ENCODE peak calls at places on chromosomes 5 and 9, in seven cellular contexts. One of them, this sample, is unnamed.

GRCh38 chr9:93143830-93144530 is 9.9 kb upstream of the NINJ1 start:
- DNase-seq in HepG2: no peak
- DNase-seq in GM12892: no peak
- DNase-seq in H1: no peak
- DNase-seq in SK-N-SH: peak; percentile 66
- DNase-seq in GM12878: no peak
- DNase-seq in K562: no peak
- DNase-seq in this sample: no peak

GRCh38 chr5:61790678-61791077 is 458.6 kb downstream of the ZSWIM6 start:
- DNase-seq in SK-N-SH: no peak
- DNase-seq in GM12892: peak; percentile 2
- DNase-seq in HepG2: peak; percentile 61
- DNase-seq in K562: no peak
- DNase-seq in H1: no peak
- DNase-seq in GM12878: no peak
- DNase-seq in this sample: no peak

GRCh38 chr5:78519198-78519941 is 129.2 kb downstream of the LHFPL2 start:
- DNase-seq in GM12878: no peak
- DNase-seq in SK-N-SH: no peak
- DNase-seq in K562: no peak
- DNase-seq in GM12892: no peak
- DNase-seq in H1: no peak
- DNase-seq in HepG2: no peak
- DNase-seq in this sample: no peak

GRCh38 chr5:61881821-61882220 is 424.2 kb upstream of the KIF2A start:
- DNase-seq in H1: no peak
- DNase-seq in SK-N-SH: no peak
- DNase-seq in HepG2: no peak
- DNase-seq in GM12878: no peak
- DNase-seq in GM12892: no peak
- DNase-seq in K562: no peak
- DNase-seq in this sample: no peak

GRCh38 chr5:179143446-179143845 is 83.3 kb downstream of the ZNF354C start:
- DNase-seq in GM12878: no peak
- DNase-seq in GM12892: no peak
- DNase-seq in H1: peak; percentile 67
- DNase-seq in SK-N-SH: no peak
- DNase-seq in K562: peak; percentile 20
- DNase-seq in HepG2: peak; percentile 32
- DNase-seq in this sample: no peak

GRCh38 chr9:114167591-114168091 is 12.3 kb downstream of the COL27A1 start:
- DNase-seq in H1: no peak
- DNase-seq in SK-N-SH: no peak
- DNase-seq in GM12878: no peak
- DNase-seq in GM12892: no peak
- DNase-seq in HepG2: no peak
- DNase-seq in K562: no peak
- DNase-seq in this sample: no peak

GRCh38 chr9:37641331-37641730 is 9.4 kb upstream of the FRMPD1 start:
- DNase-seq in HepG2: no peak
- DNase-seq in GM12878: no peak
- DNase-seq in GM12892: no peak
- DNase-seq in SK-N-SH: no peak
- DNase-seq in K562: no peak
- DNase-seq in H1: no peak
- DNase-seq in this sample: no peak

GRCh38 chr5:44747396-44747795 is 61.4 kb upstream of the MRPS30 start:
- DNase-seq in H1: no peak
- DNase-seq in K562: no peak
- DNase-seq in HepG2: no peak
- DNase-seq in GM12878: no peak
- DNase-seq in SK-N-SH: no peak
- DNase-seq in GM12892: no peak
- DNase-seq in this sample: no peak

GRCh38 chr5:163261647-163262269 is 175.6 kb upstream of the CCNG1 start:
- DNase-seq in GM12878: no peak
- DNase-seq in SK-N-SH: no peak
- DNase-seq in H1: no peak
- DNase-seq in HepG2: no peak
- DNase-seq in K562: no peak
- DNase-seq in GM12892: no peak
- DNase-seq in this sample: no peak

GRCh38 chr5:14190194-14191164 is 47.3 kb downstream of the TRIO start:
- DNase-seq in HepG2: no peak
- DNase-seq in SK-N-SH: no peak
- DNase-seq in GM12878: no peak
- DNase-seq in GM12892: no peak
- DNase-seq in H1: no peak
- DNase-seq in K562: no peak
- DNase-seq in this sample: no peak

GRCh38 chr5:157708866-157709265 is 22.4 kb upstream of the THG1L start:
- DNase-seq in GM12892: no peak
- DNase-seq in SK-N-SH: no peak
- DNase-seq in GM12878: no peak
- DNase-seq in H1: no peak
- DNase-seq in K562: no peak
- DNase-seq in HepG2: no peak
- DNase-seq in this sample: no peak

GRCh38 chr9:110638381-110638954 is 30.1 kb upstream of the MUSK start:
- DNase-seq in GM12878: no peak
- DNase-seq in K562: no peak
- DNase-seq in H1: no peak
- DNase-seq in GM12892: no peak
- DNase-seq in HepG2: no peak
- DNase-seq in SK-N-SH: no peak
- DNase-seq in this sample: no peak

GRCh38 chr9:123111427-123111826 is 78.0 kb downstream of the GPR21 start:
- DNase-seq in GM12878: no peak
- DNase-seq in K562: no peak
- DNase-seq in SK-N-SH: no peak
- DNase-seq in H1: no peak
- DNase-seq in GM12892: no peak
- DNase-seq in HepG2: no peak
- DNase-seq in this sample: no peak

GRCh38 chr5:142984525-142984924 is 214.3 kb downstream of the ARHGAP26 start:
- DNase-seq in GM12892: no peak
- DNase-seq in H1: no peak
- DNase-seq in K562: no peak
- DNase-seq in HepG2: no peak
- DNase-seq in GM12878: no peak
- DNase-seq in SK-N-SH: no peak
- DNase-seq in this sample: no peak

GRCh38 chr5:139141841-139142240 is 56.3 kb downstream of the SIL1 start:
- DNase-seq in K562: no peak
- DNase-seq in HepG2: peak; percentile 62
- DNase-seq in SK-N-SH: no peak
- DNase-seq in GM12878: no peak
- DNase-seq in H1: no peak
- DNase-seq in GM12892: no peak
- DNase-seq in this sample: no peak

GRCh38 chr5:1018596-1018995 is 10.0 kb downstream of the NKD2 start:
- DNase-seq in GM12892: no peak
- DNase-seq in K562: no peak
- DNase-seq in SK-N-SH: no peak
- DNase-seq in GM12878: no peak
- DNase-seq in H1: no peak
- DNase-seq in HepG2: no peak
- DNase-seq in this sample: no peak

GRCh38 chr5:90144625-90145327 is 264.8 kb downstream of the CETN3 start:
- DNase-seq in SK-N-SH: no peak
- DNase-seq in GM12878: no peak
- DNase-seq in K562: no peak
- DNase-seq in H1: no peak
- DNase-seq in GM12892: no peak
- DNase-seq in HepG2: no peak
- DNase-seq in this sample: no peak

GRCh38 chr5:54624671-54625583 is 107.4 kb downstream of the SNX18 start:
- DNase-seq in SK-N-SH: no peak
- DNase-seq in GM12878: no peak
- DNase-seq in HepG2: no peak
- DNase-seq in H1: no peak
- DNase-seq in K562: no peak
- DNase-seq in GM12892: no peak
- DNase-seq in this sample: no peak

GRCh38 chr5:40442346-40442745 is 237.4 kb upstream of the PTGER4 start:
- DNase-seq in H1: no peak
- DNase-seq in GM12878: no peak
- DNase-seq in K562: no peak
- DNase-seq in GM12892: no peak
- DNase-seq in HepG2: peak; percentile 88
- DNase-seq in SK-N-SH: no peak
- DNase-seq in this sample: no peak

GRCh38 chr5:135089912-135090311 is 55.9 kb upstream of the PITX1 start:
- DNase-seq in SK-N-SH: no peak
- DNase-seq in GM12878: no peak
- DNase-seq in K562: no peak
- DNase-seq in HepG2: no peak
- DNase-seq in H1: no peak
- DNase-seq in GM12892: no peak
- DNase-seq in this sample: no peak

GRCh38 chr5:44935262-44935661 is 126.5 kb downstream of the MRPS30 start:
- DNase-seq in SK-N-SH: no peak
- DNase-seq in GM12892: no peak
- DNase-seq in H1: no peak
- DNase-seq in K562: no peak
- DNase-seq in HepG2: no peak
- DNase-seq in GM12878: no peak
- DNase-seq in this sample: no peak

GRCh38 chr5:113266913-113267227 is 167.9 kb downstream of the TSSK1B start:
- DNase-seq in GM12892: no peak
- DNase-seq in GM12878: no peak
- DNase-seq in SK-N-SH: no peak
- DNase-seq in HepG2: no peak
- DNase-seq in K562: no peak
- DNase-seq in H1: no peak
- DNase-seq in this sample: no peak

GRCh38 chr9:69122391-69123141 is 51.5 kb upstream of the TJP2 start:
- DNase-seq in K562: no peak
- DNase-seq in SK-N-SH: no peak
- DNase-seq in H1: no peak
- DNase-seq in HepG2: peak; percentile 52
- DNase-seq in GM12878: no peak
- DNase-seq in GM12892: no peak
- DNase-seq in this sample: peak; percentile 25

GRCh38 chr9:28264368-28264767 is 691.1 kb upstream of the C9orf72 start:
- DNase-seq in H1: no peak
- DNase-seq in K562: no peak
- DNase-seq in HepG2: no peak
- DNase-seq in GM12892: no peak
- DNase-seq in SK-N-SH: no peak
- DNase-seq in GM12878: no peak
- DNase-seq in this sample: no peak

GRCh38 chr9:113056191-113057106 is at the start of gene ZFP37:
- DNase-seq in SK-N-SH: peak; percentile 93
- DNase-seq in K562: peak; percentile 78
- DNase-seq in HepG2: peak; percentile 89
- DNase-seq in GM12892: peak; percentile 57
- DNase-seq in H1: peak; percentile 76
- DNase-seq in GM12878: peak; percentile 1
- DNase-seq in this sample: peak; percentile 64

GRCh38 chr9:121628401-121628800 is 23.0 kb upstream of the DAB2IP start:
- DNase-seq in K562: no peak
- DNase-seq in HepG2: no peak
- DNase-seq in GM12878: no peak
- DNase-seq in SK-N-SH: no peak
- DNase-seq in GM12892: no peak
- DNase-seq in H1: no peak
- DNase-seq in this sample: no peak

DNA sequence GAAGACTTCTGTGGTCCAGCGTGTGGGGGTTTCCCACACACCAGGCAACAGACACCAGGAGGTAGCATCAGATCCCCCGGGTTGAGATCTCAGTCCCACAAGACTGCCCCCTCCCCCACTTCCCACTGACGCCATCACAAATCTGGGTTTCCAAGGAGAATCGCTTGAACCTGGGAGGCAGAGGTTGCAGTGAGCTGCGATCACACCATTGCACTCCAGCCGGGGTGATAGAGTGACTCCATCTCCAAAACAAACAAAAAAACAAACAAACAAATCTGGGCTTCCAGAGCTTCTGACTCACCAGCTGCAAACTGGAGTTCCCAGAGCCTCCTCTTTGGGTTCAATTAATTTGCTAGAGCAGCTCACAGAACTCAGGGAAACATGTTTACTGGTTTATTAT is 4.7 kb upstream of the GBGT1 start:
- DNase-seq in SK-N-SH: no peak
- DNase-seq in HepG2: no peak
- DNase-seq in H1: no peak
- DNase-seq in K562: no peak
- DNase-seq in GM12878: no peak
- DNase-seq in GM12892: no peak
- DNase-seq in this sample: no peak
- TF ChIP-seq TAF1 in SK-N-SH: no peak
- TF ChIP-seq TAF1 in HepG2: no peak
- TF ChIP-seq TAF1 in H1: no peak
- TF ChIP-seq TAF1 in K562: no peak
- TF ChIP-seq TAF1 in GM12878: no peak
- TF ChIP-seq TAF1 in GM12892: no peak
- TF ChIP-seq TAF1 in this sample: no peak

GRCh38 chr5:36396640-36397039 is 94.9 kb upstream of the RANBP3L start:
- DNase-seq in SK-N-SH: no peak
- DNase-seq in H1: no peak
- DNase-seq in HepG2: peak; percentile 35
- DNase-seq in K562: no peak
- DNase-seq in GM12892: no peak
- DNase-seq in GM12878: no peak
- DNase-seq in this sample: no peak
- TF ChIP-seq TAF1 in SK-N-SH: no peak
- TF ChIP-seq TAF1 in H1: no peak
- TF ChIP-seq TAF1 in HepG2: no peak
- TF ChIP-seq TAF1 in K562: no peak
- TF ChIP-seq TAF1 in GM12892: no peak
- TF ChIP-seq TAF1 in GM12878: no peak
- TF ChIP-seq TAF1 in this sample: no peak

DNA sequence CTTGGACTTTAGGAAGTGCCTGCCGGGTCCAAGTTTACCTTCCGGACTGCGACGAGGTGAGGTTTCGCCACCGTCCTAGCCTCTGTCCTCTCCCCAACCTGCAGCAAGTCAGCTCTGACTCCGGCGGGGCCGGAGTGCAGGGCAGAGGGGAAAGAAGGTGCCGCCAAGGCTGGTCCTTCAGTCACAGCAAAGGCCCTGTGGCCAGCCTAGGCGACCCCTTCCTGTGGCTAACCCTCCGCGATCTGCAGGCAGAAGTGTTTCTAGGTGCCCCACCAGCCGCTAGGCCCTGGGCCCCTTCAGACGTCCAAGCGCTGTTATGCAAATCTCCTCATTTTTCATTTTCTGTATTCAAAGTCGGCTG is 11.1 kb upstream of the NKX2-5 start:
- DNase-seq in GM12878: no peak
- DNase-seq in H1: no peak
- DNase-seq in GM12892: no peak
- DNase-seq in K562: no peak
- DNase-seq in SK-N-SH: no peak
- DNase-seq in HepG2: no peak
- DNase-seq in this sample: no peak
- TF ChIP-seq TAF1 in GM12878: no peak
- TF ChIP-seq TAF1 in H1: no peak
- TF ChIP-seq TAF1 in GM12892: no peak
- TF ChIP-seq TAF1 in K562: no peak
- TF ChIP-seq TAF1 in SK-N-SH: no peak
- TF ChIP-seq TAF1 in HepG2: no peak
- TF ChIP-seq TAF1 in this sample: no peak

GRCh38 chr9:127899200-127899943 is at the start of gene ST6GALNAC6:
- DNase-seq in K562: peak; percentile 92
- DNase-seq in H1: no peak
- DNase-seq in GM12878: no peak
- DNase-seq in GM12892: peak; percentile 93
- DNase-seq in SK-N-SH: peak; percentile 98
- DNase-seq in HepG2: no peak
- DNase-seq in this sample: peak; percentile 94
- TF ChIP-seq TAF1 in K562: peak; percentile 38
- TF ChIP-seq TAF1 in H1: no peak
- TF ChIP-seq TAF1 in GM12878: peak; percentile 42
- TF ChIP-seq TAF1 in GM12892: no peak
- TF ChIP-seq TAF1 in SK-N-SH: peak; percentile 31
- TF ChIP-seq TAF1 in HepG2: no peak
- TF ChIP-seq TAF1 in this sample: no peak

This sample was measured in GM12891.